ENCODE peak calls at places on chromosomes 5 and 9, in eight cellular contexts. C, H, I, O, K, Q, S and Y are unnamed samples.

GRCh38 chr9:12874395-12874794 is 99.6 kb downstream of the LURAP1L start:
- DNase-seq in C (no peak), O (no peak), H (no peak), S (no peak), I (no peak), Q (no peak), K (no peak), Y (no peak)

GRCh38 chr9:111407813-111408212 is 76.4 kb downstream of the ECPAS start:
- DNase-seq in Q (no peak), K (no peak), I (no peak), C (no peak), S (no peak), H (no peak), O (no peak), Y (no peak)

GRCh38 chr5:164237531-164237930 is 732.1 kb downstream of the MAT2B start:
- DNase-seq in I (no peak), K (no peak), O (no peak), Q (no peak), C (no peak), S (no peak), H (no peak), Y (no peak)

GRCh38 chr9:90929616-90930015 is 128.0 kb downstream of the SYK start:
- DNase-seq in H (no peak), S (no peak), Q (no peak), K (no peak), O (no peak), C (no peak), I (no peak), Y (no peak)

GRCh38 chr5:142780871-142781270 is 10.7 kb downstream of the ARHGAP26 start:
- DNase-seq in O (no peak), I (no peak), K (no peak), H (no peak), Q (no peak), C (no peak), S (no peak), Y (no peak)

GRCh38 chr9:86464242-86464641 is 110.0 kb upstream of the TUT7 start:
- DNase-seq in I (no peak), Q (no peak), K (no peak), S (peak), O (no peak), C (no peak), H (no peak), Y (no peak)

GRCh38 chr9:17509151-17509550 is 69.7 kb upstream of the SH3GL2 start:
- DNase-seq in H (no peak), S (no peak), C (no peak), O (no peak), I (no peak), K (no peak), Q (no peak), Y (no peak)

GRCh38 chr5:116672203-116672602 is 97.6 kb upstream of the SEMA6A start:
- DNase-seq in Q (no peak), I (no peak), S (no peak), H (no peak), C (no peak), O (no peak), K (no peak), Y (no peak)

GRCh38 chr5:133938932-133939331 is 29.5 kb downstream of the C5orf15 start:
- DNase-seq in Q (no peak), I (no peak), K (no peak), H (no peak), O (no peak), C (no peak), S (no peak), Y (peak)

GRCh38 chr5:98570661-98571181 is 202.7 kb upstream of the RGMB start:
- DNase-seq in S (no peak), H (no peak), I (no peak), Q (no peak), K (no peak), C (no peak), O (no peak), Y (no peak)

GRCh38 chr5:39757121-39757520 is 332.3 kb upstream of the DAB2 start:
- DNase-seq in H (no peak), S (no peak), Q (no peak), C (no peak), K (no peak), I (no peak), O (no peak), Y (no peak)

GRCh38 chr5:3325206-3325605 is 270.4 kb upstream of the IRX1 start:
- DNase-seq in K (no peak), S (no peak), Q (no peak), I (no peak), C (no peak), O (peak), H (no peak), Y (no peak)

GRCh38 chr5:151550146-151550545 is 41.0 kb downstream of the FAT2 start:
- DNase-seq in H (no peak), O (no peak), I (no peak), S (no peak), C (no peak), Q (no peak), K (no peak), Y (no peak)

GRCh38 chr5:175840050-175840841 is 31.1 kb upstream of the CPLX2 start:
- DNase-seq in H (no peak), K (no peak), Q (no peak), S (no peak), I (no peak), O (no peak), C (no peak), Y (no peak)

GRCh38 chr5:123099514-123100151 is 10.6 kb downstream of the PRDM6 start:
- DNase-seq in C (no peak), S (no peak), I (no peak), O (no peak), Q (no peak), K (no peak), H (no peak), Y (no peak)

GRCh38 chr5:40240111-40240510 is 439.6 kb upstream of the PTGER4 start:
- DNase-seq in K (no peak), C (no peak), I (no peak), S (no peak), Q (no peak), H (no peak), O (no peak), Y (no peak)

GRCh38 chr5:137945825-137946224 is 56.6 kb downstream of the PKD2L2 start:
- DNase-seq in Q (no peak), K (no peak), O (no peak), H (no peak), I (no peak), S (no peak), C (no peak), Y (no peak)

GRCh38 chr9:19032411-19032810 is 598 bp downstream of the SAXO1 start:
- DNase-seq in K (no peak), S (no peak), O (no peak), C (no peak), I (no peak), Q (no peak), H (peak), Y (no peak)

GRCh38 chr9:70101265-70101664 is 57.6 kb downstream of the MAMDC2 start:
- DNase-seq in S (no peak), O (no peak), C (no peak), K (no peak), Q (no peak), H (no peak), I (no peak), Y (no peak)

GRCh38 chr9:90423661-90424193 is 218.9 kb downstream of the DIRAS2 start:
- DNase-seq in I (no peak), S (no peak), C (no peak), H (no peak), O (no peak), K (no peak), Q (no peak), Y (no peak)

GRCh38 chr5:83662558-83662957 is 58.1 kb downstream of the HAPLN1 start:
- DNase-seq in C (no peak), I (no peak), O (no peak), K (no peak), H (no peak), S (no peak), Q (no peak), Y (no peak)

GRCh38 chr9:84755375-84755774 is 85.8 kb downstream of the NTRK2 start:
- DNase-seq in K (no peak), Q (no peak), O (no peak), H (no peak), I (no peak), C (no peak), S (no peak), Y (no peak)

GRCh38 chr5:10632110-10632903 is 68.4 kb downstream of the ANKRD33B start:
- DNase-seq in Q (peak), K (peak), H (no peak), O (peak), C (no peak), S (no peak), I (no peak), Y (no peak)

GRCh38 chr5:170625221-170626165 is 121.7 kb downstream of the KCNIP1 start:
- DNase-seq in Q (peak), C (no peak), O (no peak), I (no peak), S (no peak), K (no peak), H (no peak), Y (no peak)

GRCh38 chr5:75733767-75734166 is 16.5 kb upstream of the POC5 start:
- DNase-seq in S (no peak), C (no peak), K (no peak), O (no peak), H (no peak), Q (no peak), I (no peak), Y (no peak)

GRCh38 chr5:52787600-52788504 is at the start of the genes ITGA1 and PELO:
- DNase-seq in O (peak), Q (peak), I (peak), K (peak), H (peak), C (peak), S (peak), Y (peak)

GRCh38 chr5:52786391-52786790 is 1.3 kb upstream of the ITGA1 start:
- DNase-seq in Q (no peak), S (no peak), I (no peak), O (no peak), H (no peak), K (no peak), C (no peak), Y (no peak)

GRCh38 chr5:52788505-52788821 is 747 bp downstream of the ITGA1 start:
- DNase-seq in H (no peak), O (no peak), K (no peak), Q (no peak), I (no peak), C (no peak), S (no peak), Y (no peak)

GRCh38 chr5:52789378-52789777 is 1.7 kb downstream of the ITGA1 start:
- DNase-seq in C (no peak), O (no peak), K (no peak), H (no peak), S (no peak), I (no peak), Q (no peak), Y (no peak)

GRCh38 chr5:52786937-52787599 is 648 bp upstream of the ITGA1 start:
- DNase-seq in S (peak), H (peak), O (peak), C (no peak), I (no peak), K (peak), Q (peak), Y (no peak)
- H3K27ac ChIP-seq in S (peak), H (peak), O (peak), C (peak), I (peak), K (peak), Q (peak), Y (peak)

GRCh38 chr9:94639045-94639995 is at the start of gene FBP1:
- DNase-seq in I (no peak), H (no peak), K (peak), O (peak), S (peak), C (no peak), Q (peak), Y (no peak)
- TF ChIP-seq POLR2A in I (no peak), H (no peak), K (peak), O (peak), S (no peak), C (no peak), Q (no peak), Y (no peak)

DNA sequence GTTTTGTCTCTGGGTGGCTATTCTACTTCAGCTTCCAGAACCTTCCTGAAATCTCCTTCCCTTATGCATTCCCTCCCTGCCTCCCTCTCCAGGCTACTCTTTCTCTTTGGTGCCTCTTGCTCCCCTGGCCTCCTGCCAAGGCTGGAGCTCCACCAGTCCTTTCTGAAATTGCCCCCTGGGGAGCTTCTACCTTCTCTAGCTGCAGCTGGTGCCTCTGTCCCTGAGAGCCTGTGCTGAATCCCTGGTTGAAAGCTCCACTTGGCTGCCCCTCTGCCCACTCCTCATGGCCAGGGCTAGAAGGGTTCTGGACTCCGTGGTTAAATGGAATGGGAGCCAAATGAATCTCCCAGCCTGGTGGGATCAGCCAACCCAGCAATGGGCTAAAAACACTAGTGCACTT is 80.1 kb downstream of the COL15A1 start:
- DNase-seq in Q (no peak), I (peak), C (no peak), H (peak), S (no peak), O (no peak), K (no peak), Y (no peak)
- TF ChIP-seq EP300 in Q (no peak), I (no peak), C (no peak), H (no peak), S (no peak), O (no peak), K (no peak), Y (no peak)

DNA sequence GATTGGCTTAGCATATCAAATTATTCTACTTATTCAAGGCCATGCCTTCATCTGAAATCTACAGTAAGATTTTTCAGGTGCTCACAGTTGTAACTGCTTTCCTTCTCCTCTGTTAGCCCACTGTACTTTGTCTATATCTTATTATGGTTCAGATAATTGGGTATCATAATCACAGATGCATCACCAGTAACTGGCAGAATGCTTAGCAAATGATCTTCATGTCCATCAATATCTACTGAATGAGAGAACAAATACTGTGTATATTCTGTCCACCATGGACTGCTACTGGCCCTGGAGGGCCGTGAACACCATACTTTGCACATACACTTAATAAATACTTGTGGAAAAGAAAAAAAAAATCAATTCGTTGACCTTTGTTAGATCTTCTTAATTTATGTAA is 96.2 kb downstream of the MEF2C start:
- DNase-seq in S (no peak), C (no peak), I (no peak), H (no peak), Q (no peak), K (no peak), O (no peak), Y (no peak)
- H3K27ac ChIP-seq in S (no peak), C (peak), I (no peak), H (peak), Q (peak), K (peak), O (no peak), Y (peak)

GRCh38 chr9:128684065-128684324 is 5.0 kb upstream of the SET start:
- DNase-seq in S (no peak), O (no peak), C (no peak), K (no peak), Q (no peak), I (no peak), H (no peak), Y (no peak)

GRCh38 chr9:128683340-128684064 is 5.5 kb upstream of the SET start:
- DNase-seq in Q (no peak), C (no peak), I (peak), S (peak), K (peak), H (peak), O (peak), Y (peak)

GRCh38 chr9:128685636-128686489 is 3.2 kb upstream of the SET start:
- DNase-seq in Q (no peak), H (no peak), I (no peak), S (peak), O (peak), K (peak), C (no peak), Y (no peak)

GRCh38 chr9:128685022-128685332 is 4.0 kb upstream of the SET start:
- DNase-seq in I (no peak), S (no peak), K (no peak), H (no peak), Q (no peak), C (no peak), O (peak), Y (no peak)

GRCh38 chr9:128684325-128685021 is 4.5 kb upstream of the SET start:
- DNase-seq in O (peak), H (peak), S (peak), K (peak), I (peak), Q (peak), C (no peak), Y (peak)
- TF ChIP-seq POLR2A in O (peak), H (no peak), S (peak), K (peak), I (no peak), Q (peak), C (no peak), Y (no peak)

GRCh38 chr5:173455599-173455957 is 127.4 kb upstream of the STC2 start:
- DNase-seq in S (no peak), Q (no peak), I (no peak), H (no peak), O (no peak), K (no peak), C (no peak), Y (no peak)

GRCh38 chr5:173458819-173459218 is 130.6 kb upstream of the STC2 start:
- DNase-seq in H (no peak), K (no peak), S (no peak), C (no peak), Q (no peak), I (no peak), O (no peak), Y (no peak)

GRCh38 chr5:173454764-173455598 is 126.8 kb upstream of the STC2 start:
- DNase-seq in H (no peak), O (no peak), K (peak), S (no peak), C (no peak), Q (peak), I (no peak), Y (no peak)

GRCh38 chr5:173457482-173457881 is 129.3 kb upstream of the STC2 start:
- DNase-seq in Q (no peak), S (no peak), K (no peak), H (no peak), O (no peak), C (no peak), I (no peak), Y (no peak)

DNA sequence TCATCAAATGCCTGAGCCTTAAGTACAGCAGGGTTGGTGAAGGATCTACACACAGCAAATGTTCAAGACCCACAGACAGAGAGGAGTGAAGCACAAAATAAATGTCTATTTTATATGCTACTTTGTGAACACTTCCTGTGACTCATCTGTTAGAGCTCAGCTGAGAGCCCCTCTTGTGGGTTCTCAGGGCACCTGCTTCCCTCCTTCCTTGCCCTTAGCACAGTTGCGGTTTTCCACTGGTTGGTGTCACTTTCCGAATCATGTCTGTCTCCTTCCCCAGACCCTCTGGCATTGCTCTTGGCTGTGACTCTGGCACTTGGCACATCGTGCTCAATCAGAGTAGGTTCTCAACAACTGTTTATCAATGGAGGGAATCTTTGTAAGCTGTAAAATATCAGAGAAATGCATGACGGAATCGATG is 128.5 kb upstream of the STC2 start:
- DNase-seq in S (no peak), K (no peak), C (no peak), H (no peak), O (no peak), Q (no peak), I (no peak), Y (no peak)
- TF ChIP-seq EP300 in S (no peak), K (no peak), C (no peak), H (no peak), O (no peak), Q (no peak), I (no peak), Y (no peak)

GRCh38 chr9:137215196-137215986 is 6.6 kb downstream of the RNF208 start:
- DNase-seq in K (no peak), Q (no peak), I (no peak), H (no peak), C (no peak), O (no peak), S (no peak), Y (no peak)

GRCh38 chr9:137213160-137214060 is 7.9 kb downstream of the NDOR1 start:
- DNase-seq in C (no peak), K (no peak), H (no peak), O (no peak), S (no peak), Q (no peak), I (no peak), Y (no peak)

GRCh38 chr9:137212520-137212919 is 7.0 kb downstream of the NDOR1 start:
- DNase-seq in O (no peak), K (no peak), C (no peak), S (no peak), I (no peak), Q (no peak), H (no peak), Y (no peak)

GRCh38 chr9:137216188-137216965 is 5.7 kb downstream of the RNF208 start:
- DNase-seq in H (no peak), O (no peak), S (no peak), Q (no peak), K (no peak), I (no peak), C (no peak), Y (no peak)

DNA sequence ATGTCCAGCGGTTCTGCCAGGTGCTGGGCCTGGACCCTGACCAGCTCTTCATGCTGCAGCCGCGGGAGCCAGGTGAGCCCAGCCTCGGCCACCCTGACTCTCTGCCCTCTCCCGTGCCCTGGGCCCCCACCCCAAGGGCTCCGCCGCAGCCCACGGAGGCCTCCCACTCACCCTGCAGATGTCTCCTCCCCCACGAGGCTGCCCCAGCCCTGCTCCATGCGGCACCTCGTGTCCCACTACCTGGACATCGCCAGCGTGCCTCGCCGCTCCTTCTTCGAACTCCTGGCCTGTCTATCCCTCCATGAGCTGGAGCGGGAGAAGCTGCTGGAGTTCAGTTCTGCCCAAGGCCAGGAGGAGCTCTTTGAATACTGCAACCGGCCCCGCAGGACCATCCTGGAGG is 7.4 kb downstream of the RNF208 start:
- DNase-seq in H (no peak), O (no peak), K (no peak), C (no peak), S (no peak), I (no peak), Q (no peak), Y (no peak)
- H3K27ac ChIP-seq in H (no peak), O (no peak), K (no peak), C (no peak), S (no peak), I (no peak), Q (no peak), Y (no peak)